ENCODE peak calls at places on chromosomes 13 and 19, in four cellular contexts. One of them, this sample, is unnamed.

GRCh38 chr13:41916173-41916954 is 44.5 kb downstream of the VWA8 start:
- DNase-seq in cardiac fibroblast: peak; percentile 88
- DNase-seq in tibial nerve: no peak
- DNase-seq in ovary: no peak
- DNase-seq in this sample: peak; percentile 91

GRCh38 chr13:71856548-71856947 is 10.5 kb downstream of the DACH1 start:
- DNase-seq in cardiac fibroblast: no peak
- DNase-seq in tibial nerve: no peak
- DNase-seq in ovary: no peak
- DNase-seq in this sample: no peak

GRCh38 chr13:30142502-30143211 is 164.7 kb downstream of the KATNAL1 start:
- DNase-seq in cardiac fibroblast: peak; percentile 98
- DNase-seq in tibial nerve: peak; percentile 62
- DNase-seq in ovary: peak; percentile 47
- DNase-seq in this sample: peak; percentile 97

GRCh38 chr19:57248646-57249045 is 8.2 kb downstream of the ZNF805 start:
- DNase-seq in cardiac fibroblast: no peak
- DNase-seq in tibial nerve: no peak
- DNase-seq in ovary: no peak
- DNase-seq in this sample: no peak

GRCh38 chr13:93942016-93942415 is 537.5 kb downstream of the DCT start:
- DNase-seq in cardiac fibroblast: peak; percentile 10
- DNase-seq in tibial nerve: no peak
- DNase-seq in ovary: no peak
- DNase-seq in this sample: peak; percentile 21

GRCh38 chr19:10730932-10731331 is 13.1 kb downstream of the DNM2 start:
- DNase-seq in cardiac fibroblast: no peak
- DNase-seq in tibial nerve: no peak
- DNase-seq in ovary: no peak
- DNase-seq in this sample: no peak

GRCh38 chr13:28047784-28048388 is 52.5 kb downstream of the FLT3 start:
- DNase-seq in cardiac fibroblast: no peak
- DNase-seq in tibial nerve: no peak
- DNase-seq in ovary: no peak
- DNase-seq in this sample: peak; percentile 18

GRCh38 chr13:30685320-30685859 is 50.0 kb upstream of the ALOX5AP start:
- DNase-seq in cardiac fibroblast: no peak
- DNase-seq in tibial nerve: no peak
- DNase-seq in ovary: no peak
- DNase-seq in this sample: no peak

GRCh38 chr13:83732755-83733154 is 149.5 kb downstream of the SLITRK1 start:
- DNase-seq in cardiac fibroblast: no peak
- DNase-seq in tibial nerve: no peak
- DNase-seq in ovary: no peak
- DNase-seq in this sample: no peak

GRCh38 chr13:83731113-83731512 is 151.2 kb downstream of the SLITRK1 start:
- DNase-seq in cardiac fibroblast: no peak
- DNase-seq in tibial nerve: no peak
- DNase-seq in ovary: no peak
- DNase-seq in this sample: no peak

GRCh38 chr13:90365130-90365529 is 982.4 kb upstream of the MIR17HG start:
- DNase-seq in cardiac fibroblast: peak; percentile 42
- DNase-seq in tibial nerve: no peak
- DNase-seq in ovary: no peak
- DNase-seq in this sample: peak; percentile 10
- TF ChIP-seq CTCF in cardiac fibroblast: peak; percentile 12
- TF ChIP-seq CTCF in tibial nerve: no peak
- TF ChIP-seq CTCF in ovary: no peak
- TF ChIP-seq CTCF in this sample: peak; percentile 20

GRCh38 chr19:31881988-31882387 is 463.4 kb upstream of the ZNF507 start:
- DNase-seq in cardiac fibroblast: no peak
- DNase-seq in tibial nerve: no peak
- DNase-seq in ovary: no peak
- DNase-seq in this sample: no peak
- H3K4me3 ChIP-seq in cardiac fibroblast: no peak overlapping the region
- H3K4me3 ChIP-seq in tibial nerve: no peak overlapping the region
- H3K4me3 ChIP-seq in ovary: no peak overlapping the region
- H3K4me3 ChIP-seq in this sample: no peak overlapping the region

GRCh38 chr19:38929929-38930775 is at the start of gene SARS2:
- DNase-seq in cardiac fibroblast: peak; percentile 97
- DNase-seq in tibial nerve: peak; percentile 90
- DNase-seq in ovary: peak; percentile 96
- DNase-seq in this sample: peak; percentile 92
- TF ChIP-seq CTCF in cardiac fibroblast: peak; percentile 89
- TF ChIP-seq CTCF in tibial nerve: peak; percentile 100
- TF ChIP-seq CTCF in ovary: peak; percentile 99
- TF ChIP-seq CTCF in this sample: peak; percentile 75

GRCh38 chr19:1512671-1513491 is at the start of gene ADAMTSL5:
- DNase-seq in cardiac fibroblast: peak; percentile 64
- DNase-seq in tibial nerve: no peak
- DNase-seq in ovary: peak; percentile 51
- DNase-seq in this sample: peak; percentile 37
- H3K4me3 ChIP-seq in cardiac fibroblast: peak within 1 kb of the TSS; percentile 75
- H3K4me3 ChIP-seq in tibial nerve: peak within 1 kb of the TSS; percentile 34
- H3K4me3 ChIP-seq in ovary: peak within 1 kb of the TSS; percentile 55
- H3K4me3 ChIP-seq in this sample: peak within 1 kb of the TSS; percentile 51

GRCh38 chr13:96984061-96984508 is 10.2 kb downstream of the OXGR1 start:
- DNase-seq in cardiac fibroblast: peak; percentile 45
- DNase-seq in tibial nerve: peak; percentile 20
- DNase-seq in ovary: no peak
- DNase-seq in this sample: peak; percentile 12
- TF ChIP-seq CTCF in cardiac fibroblast: peak; percentile 24
- TF ChIP-seq CTCF in tibial nerve: no peak
- TF ChIP-seq CTCF in ovary: no peak
- TF ChIP-seq CTCF in this sample: peak; percentile 16

GRCh38 chr19:55820037-55820436 is 11.8 kb downstream of the NLRP11 start:
- DNase-seq in cardiac fibroblast: no peak
- DNase-seq in tibial nerve: no peak
- DNase-seq in ovary: no peak
- DNase-seq in this sample: no peak
- H3K4me3 ChIP-seq in cardiac fibroblast: no peak overlapping the region
- H3K4me3 ChIP-seq in tibial nerve: no peak overlapping the region
- H3K4me3 ChIP-seq in ovary: no peak overlapping the region
- H3K4me3 ChIP-seq in this sample: no peak overlapping the region

GRCh38 chr13:105510363-105510762 is 1025.1 kb downstream of the EFNB2 start:
- DNase-seq in cardiac fibroblast: no peak
- DNase-seq in tibial nerve: no peak
- DNase-seq in ovary: no peak
- DNase-seq in this sample: no peak

GRCh38 chr13:105518086-105518485 is 1017.4 kb downstream of the EFNB2 start:
- DNase-seq in cardiac fibroblast: peak; percentile 65
- DNase-seq in tibial nerve: no peak
- DNase-seq in ovary: no peak
- DNase-seq in this sample: peak; percentile 1

GRCh38 chr13:105513448-105513847 is 1022.0 kb downstream of the EFNB2 start:
- DNase-seq in cardiac fibroblast: no peak
- DNase-seq in tibial nerve: no peak
- DNase-seq in ovary: no peak
- DNase-seq in this sample: no peak
- TF ChIP-seq CTCF in cardiac fibroblast: no peak
- TF ChIP-seq CTCF in tibial nerve: no peak
- TF ChIP-seq CTCF in ovary: no peak
- TF ChIP-seq CTCF in this sample: no peak

DNA sequence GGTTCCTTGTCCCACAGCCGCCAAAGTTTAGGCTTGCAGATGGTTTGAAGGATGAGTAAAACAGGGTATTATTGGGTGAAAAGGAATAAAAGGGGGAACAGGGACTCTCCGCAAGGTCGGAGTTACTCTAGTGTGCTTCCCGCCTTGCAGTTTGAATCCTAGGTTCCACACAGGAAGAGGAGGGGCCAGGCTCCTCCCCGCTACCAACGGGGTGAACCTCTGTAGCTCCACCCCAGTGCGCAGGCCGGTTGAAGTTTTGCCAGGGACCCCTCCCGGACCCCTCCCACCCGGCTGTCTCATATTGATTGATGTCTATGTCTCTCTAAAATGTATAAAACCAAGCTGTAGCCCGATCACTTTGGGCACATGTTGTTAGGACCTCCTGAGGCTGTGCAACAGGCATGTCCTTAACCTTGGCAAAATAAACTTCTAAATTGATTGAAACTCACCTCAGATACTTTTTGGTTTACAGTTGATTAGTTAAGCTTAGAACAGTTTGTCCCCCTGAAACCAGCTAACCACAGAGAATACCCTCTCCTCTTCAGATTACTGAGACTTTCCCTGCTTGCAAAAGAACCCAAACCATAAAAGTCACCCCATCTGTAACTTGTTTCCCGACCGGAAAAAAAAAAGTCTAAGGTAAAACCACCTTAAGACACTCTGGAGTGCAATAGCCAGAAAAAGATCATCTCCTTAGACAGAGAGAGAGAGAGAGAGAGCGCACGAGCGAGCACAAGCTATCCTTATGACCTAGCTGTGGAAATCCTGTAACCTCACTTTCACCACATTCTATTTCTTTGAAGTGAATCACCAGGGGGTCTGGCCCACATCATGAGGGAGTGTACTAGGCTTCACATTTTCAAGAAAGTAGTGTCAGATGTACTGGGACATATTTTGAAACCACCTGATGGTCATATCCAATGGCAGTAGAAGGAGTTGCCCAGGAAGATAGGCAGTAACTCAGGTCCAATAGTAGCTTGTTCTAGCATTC is 11.3 kb upstream of the GTF2F2 start:
- DNase-seq in cardiac fibroblast: peak; percentile 39
- DNase-seq in tibial nerve: no peak
- DNase-seq in ovary: no peak
- DNase-seq in this sample: peak; percentile 71
- H3K4me3 ChIP-seq in cardiac fibroblast: no peak overlapping the region
- H3K4me3 ChIP-seq in tibial nerve: no peak overlapping the region
- H3K4me3 ChIP-seq in ovary: no peak overlapping the region
- H3K4me3 ChIP-seq in this sample: no peak overlapping the region